ENCODE peak calls at places on chromosomes 7 and 10, in five cellular contexts. One of them, this sample, is unnamed.

GRCh38 chr7:120089968-120090367 is 183.0 kb upstream of the KCND2 start:
- DNase-seq in fibroblast of pulmonary artery: peak
- DNase-seq in glutamatergic neuron: no peak
- DNase-seq in AG09309: no peak
- DNase-seq in fibroblast of villous mesenchyme: peak
- DNase-seq in this sample: no peak

GRCh38 chr7:99326408-99326782 is 697 bp downstream of the ARPC1A start:
- DNase-seq in AG09309: no peak
- DNase-seq in glutamatergic neuron: no peak
- DNase-seq in fibroblast of pulmonary artery: no peak
- DNase-seq in fibroblast of villous mesenchyme: peak
- DNase-seq in this sample: no peak

GRCh38 chr7:139811106-139811505 is 18.0 kb upstream of the TBXAS1 start:
- DNase-seq in AG09309: no peak
- DNase-seq in glutamatergic neuron: no peak
- DNase-seq in fibroblast of villous mesenchyme: no peak
- DNase-seq in fibroblast of pulmonary artery: no peak
- DNase-seq in this sample: no peak

GRCh38 chr7:1997537-1998076 is 235.1 kb downstream of the MAD1L1 start:
- DNase-seq in fibroblast of pulmonary artery: no peak
- DNase-seq in fibroblast of villous mesenchyme: no peak
- DNase-seq in AG09309: no peak
- DNase-seq in glutamatergic neuron: no peak
- DNase-seq in this sample: no peak

GRCh38 chr10:34446046-34446445 is 369.1 kb downstream of the PARD3 start:
- DNase-seq in glutamatergic neuron: no peak
- DNase-seq in fibroblast of villous mesenchyme: no peak
- DNase-seq in fibroblast of pulmonary artery: peak
- DNase-seq in AG09309: no peak
- DNase-seq in this sample: no peak

GRCh38 chr10:3763035-3763456 is 22.0 kb downstream of the KLF6 start:
- DNase-seq in glutamatergic neuron: no peak
- DNase-seq in fibroblast of pulmonary artery: no peak
- DNase-seq in fibroblast of villous mesenchyme: no peak
- DNase-seq in AG09309: no peak
- DNase-seq in this sample: no peak

GRCh38 chr10:124842721-124843120 is 41.1 kb downstream of the ABRAXAS2 start:
- DNase-seq in AG09309: no peak
- DNase-seq in fibroblast of villous mesenchyme: peak
- DNase-seq in glutamatergic neuron: no peak
- DNase-seq in fibroblast of pulmonary artery: no peak
- DNase-seq in this sample: no peak

GRCh38 chr7:13286916-13287315 is 599.5 kb downstream of the ARL4A start:
- DNase-seq in fibroblast of villous mesenchyme: no peak
- DNase-seq in glutamatergic neuron: no peak
- DNase-seq in AG09309: no peak
- DNase-seq in fibroblast of pulmonary artery: no peak
- DNase-seq in this sample: no peak

GRCh38 chr7:71604818-71605414 is 473.0 kb downstream of the GALNT17 start:
- DNase-seq in fibroblast of pulmonary artery: no peak
- DNase-seq in glutamatergic neuron: no peak
- DNase-seq in AG09309: no peak
- DNase-seq in fibroblast of villous mesenchyme: no peak
- DNase-seq in this sample: no peak

GRCh38 chr7:11458736-11459483 is 373.1 kb downstream of the THSD7A start:
- DNase-seq in AG09309: peak
- DNase-seq in fibroblast of pulmonary artery: peak
- DNase-seq in glutamatergic neuron: no peak
- DNase-seq in fibroblast of villous mesenchyme: peak
- DNase-seq in this sample: peak

GRCh38 chr7:43646603-43647313 is 63.9 kb downstream of the STK17A start:
- DNase-seq in glutamatergic neuron: no peak
- DNase-seq in fibroblast of pulmonary artery: peak
- DNase-seq in fibroblast of villous mesenchyme: peak
- DNase-seq in AG09309: no peak
- DNase-seq in this sample: no peak

GRCh38 chr7:1700086-1700485 is 30.0 kb downstream of the ELFN1 start:
- DNase-seq in fibroblast of pulmonary artery: no peak
- DNase-seq in AG09309: no peak
- DNase-seq in fibroblast of villous mesenchyme: no peak
- DNase-seq in glutamatergic neuron: no peak
- DNase-seq in this sample: no peak

GRCh38 chr10:94084344-94084743 is 90.6 kb downstream of the PLCE1 start:
- DNase-seq in fibroblast of villous mesenchyme: no peak
- DNase-seq in fibroblast of pulmonary artery: no peak
- DNase-seq in glutamatergic neuron: no peak
- DNase-seq in AG09309: no peak
- DNase-seq in this sample: no peak

GRCh38 chr7:76047811-76048667 is at the start of the genes MDH2 and STYXL1:
- DNase-seq in glutamatergic neuron: peak
- DNase-seq in fibroblast of villous mesenchyme: peak
- DNase-seq in AG09309: peak
- DNase-seq in fibroblast of pulmonary artery: peak
- DNase-seq in this sample: peak

GRCh38 chr7:142632291-142633134 is 116.8 kb upstream of the PRSS1 start:
- DNase-seq in glutamatergic neuron: peak
- DNase-seq in fibroblast of villous mesenchyme: peak
- DNase-seq in AG09309: no peak
- DNase-seq in fibroblast of pulmonary artery: peak
- DNase-seq in this sample: peak

GRCh38 chr7:85229544-85229943 is 42.7 kb upstream of the SEMA3D start:
- DNase-seq in glutamatergic neuron: no peak
- DNase-seq in AG09309: no peak
- DNase-seq in fibroblast of pulmonary artery: no peak
- DNase-seq in fibroblast of villous mesenchyme: no peak
- DNase-seq in this sample: no peak

GRCh38 chr10:89367529-89367928 is 10.3 kb upstream of the IFIT1B start:
- DNase-seq in fibroblast of villous mesenchyme: no peak
- DNase-seq in fibroblast of pulmonary artery: no peak
- DNase-seq in glutamatergic neuron: no peak
- DNase-seq in AG09309: no peak
- DNase-seq in this sample: no peak

GRCh38 chr10:103986360-103986759 is 19.4 kb downstream of the SLK start:
- DNase-seq in fibroblast of pulmonary artery: no peak
- DNase-seq in AG09309: no peak
- DNase-seq in glutamatergic neuron: no peak
- DNase-seq in fibroblast of villous mesenchyme: no peak
- DNase-seq in this sample: no peak

GRCh38 chr10:13390604-13391522 is 42.8 kb upstream of the SEPHS1 start:
- DNase-seq in fibroblast of villous mesenchyme: no peak
- DNase-seq in glutamatergic neuron: no peak
- DNase-seq in fibroblast of pulmonary artery: peak
- DNase-seq in AG09309: no peak
- DNase-seq in this sample: no peak

GRCh38 chr7:95330194-95331003 is 6.1 kb upstream of the PON1 start:
- DNase-seq in AG09309: no peak
- DNase-seq in fibroblast of pulmonary artery: peak
- DNase-seq in glutamatergic neuron: no peak
- DNase-seq in fibroblast of villous mesenchyme: peak
- DNase-seq in this sample: no peak

GRCh38 chr7:45687721-45688120 is 113.6 kb downstream of the ADCY1 start:
- DNase-seq in fibroblast of villous mesenchyme: no peak
- DNase-seq in AG09309: no peak
- DNase-seq in glutamatergic neuron: no peak
- DNase-seq in fibroblast of pulmonary artery: no peak
- DNase-seq in this sample: no peak

GRCh38 chr7:44150466-44150832 is 9.3 kb upstream of the MYL7 start:
- DNase-seq in AG09309: no peak
- DNase-seq in fibroblast of villous mesenchyme: no peak
- DNase-seq in glutamatergic neuron: no peak
- DNase-seq in fibroblast of pulmonary artery: no peak
- DNase-seq in this sample: no peak

GRCh38 chr7:51255536-51256243 is 60.9 kb downstream of the COBL start:
- DNase-seq in fibroblast of pulmonary artery: no peak
- DNase-seq in glutamatergic neuron: no peak
- DNase-seq in AG09309: no peak
- DNase-seq in fibroblast of villous mesenchyme: no peak
- DNase-seq in this sample: no peak

GRCh38 chr10:72242675-72243074 is 26.6 kb upstream of the ASCC1 start:
- DNase-seq in glutamatergic neuron: no peak
- DNase-seq in AG09309: no peak
- DNase-seq in fibroblast of villous mesenchyme: peak
- DNase-seq in fibroblast of pulmonary artery: peak
- DNase-seq in this sample: no peak

GRCh38 chr10:65719790-65720189 is 1206.0 kb upstream of the LRRTM3 start:
- DNase-seq in fibroblast of villous mesenchyme: peak
- DNase-seq in glutamatergic neuron: no peak
- DNase-seq in AG09309: no peak
- DNase-seq in fibroblast of pulmonary artery: no peak
- DNase-seq in this sample: no peak

GRCh38 chr10:62924344-62924748 is 108.2 kb upstream of the EGR2 start:
- DNase-seq in AG09309: no peak
- DNase-seq in fibroblast of villous mesenchyme: no peak
- DNase-seq in glutamatergic neuron: no peak
- DNase-seq in fibroblast of pulmonary artery: no peak
- DNase-seq in this sample: no peak

GRCh38 chr10:64573625-64574325 is 1052.6 kb downstream of the REEP3 start:
- DNase-seq in glutamatergic neuron: no peak
- DNase-seq in fibroblast of pulmonary artery: no peak
- DNase-seq in fibroblast of villous mesenchyme: no peak
- DNase-seq in AG09309: no peak
- DNase-seq in this sample: no peak

DNA sequence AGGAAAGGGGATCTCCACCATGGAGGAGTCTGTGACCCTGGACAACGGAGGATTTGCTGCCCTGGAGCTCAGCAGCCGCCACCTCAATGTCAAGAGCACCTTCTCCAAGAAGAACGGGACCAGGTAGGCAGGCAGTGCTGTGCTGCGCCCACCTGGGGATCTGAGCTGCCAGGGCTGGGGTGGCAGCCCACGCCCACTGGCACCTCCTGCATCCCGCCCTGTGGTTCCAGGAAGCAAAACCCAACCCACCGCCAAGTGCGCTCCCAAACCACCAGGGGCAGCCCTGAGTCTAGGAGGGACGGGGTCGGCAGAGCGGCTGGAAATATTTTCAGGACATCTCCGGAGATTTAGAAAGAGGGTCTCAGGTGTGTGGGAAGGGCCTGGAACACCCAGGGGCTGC is 440.3 kb upstream of the FOXK1 start:
- DNase-seq in fibroblast of villous mesenchyme: no peak
- DNase-seq in glutamatergic neuron: no peak
- DNase-seq in AG09309: no peak
- DNase-seq in fibroblast of pulmonary artery: no peak
- DNase-seq in this sample: no peak
- TF ChIP-seq CTCF in fibroblast of villous mesenchyme: no peak
- TF ChIP-seq CTCF in glutamatergic neuron: peak
- TF ChIP-seq CTCF in AG09309: no peak
- TF ChIP-seq CTCF in fibroblast of pulmonary artery: no peak
- TF ChIP-seq CTCF in this sample: no peak

GRCh38 chr7:38318803-38319416 is 45.5 kb upstream of the TARP start:
- DNase-seq in AG09309: peak
- DNase-seq in glutamatergic neuron: peak
- DNase-seq in fibroblast of pulmonary artery: peak
- DNase-seq in fibroblast of villous mesenchyme: peak
- DNase-seq in this sample: peak
- TF ChIP-seq CTCF in AG09309: peak
- TF ChIP-seq CTCF in glutamatergic neuron: peak
- TF ChIP-seq CTCF in fibroblast of pulmonary artery: peak
- TF ChIP-seq CTCF in fibroblast of villous mesenchyme: peak
- TF ChIP-seq CTCF in this sample: peak

GRCh38 chr10:69407621-69408301 is 9.0 kb downstream of the TACR2 start:
- DNase-seq in fibroblast of villous mesenchyme: no peak
- DNase-seq in glutamatergic neuron: no peak
- DNase-seq in AG09309: no peak
- DNase-seq in fibroblast of pulmonary artery: no peak
- DNase-seq in this sample: no peak
- TF ChIP-seq CTCF in fibroblast of villous mesenchyme: peak
- TF ChIP-seq CTCF in glutamatergic neuron: no peak
- TF ChIP-seq CTCF in AG09309: peak
- TF ChIP-seq CTCF in fibroblast of pulmonary artery: peak
- TF ChIP-seq CTCF in this sample: peak

GRCh38 chr7:7517661-7518236 is 17.9 kb downstream of the COL28A1 start:
- DNase-seq in fibroblast of pulmonary artery: no peak
- DNase-seq in AG09309: no peak
- DNase-seq in fibroblast of villous mesenchyme: peak
- DNase-seq in glutamatergic neuron: no peak
- DNase-seq in this sample: no peak

GRCh38 chr7:7519528-7519927 is 16.1 kb downstream of the COL28A1 start:
- DNase-seq in fibroblast of villous mesenchyme: no peak
- DNase-seq in glutamatergic neuron: no peak
- DNase-seq in fibroblast of pulmonary artery: no peak
- DNase-seq in AG09309: no peak
- DNase-seq in this sample: no peak

GRCh38 chr7:7524121-7524520 is 11.6 kb downstream of the COL28A1 start:
- DNase-seq in fibroblast of pulmonary artery: no peak
- DNase-seq in fibroblast of villous mesenchyme: no peak
- DNase-seq in glutamatergic neuron: no peak
- DNase-seq in AG09309: peak
- DNase-seq in this sample: no peak

GRCh38 chr7:7522421-7522820 is 13.3 kb downstream of the COL28A1 start:
- DNase-seq in fibroblast of villous mesenchyme: no peak
- DNase-seq in AG09309: peak
- DNase-seq in glutamatergic neuron: no peak
- DNase-seq in fibroblast of pulmonary artery: no peak
- DNase-seq in this sample: no peak

DNA sequence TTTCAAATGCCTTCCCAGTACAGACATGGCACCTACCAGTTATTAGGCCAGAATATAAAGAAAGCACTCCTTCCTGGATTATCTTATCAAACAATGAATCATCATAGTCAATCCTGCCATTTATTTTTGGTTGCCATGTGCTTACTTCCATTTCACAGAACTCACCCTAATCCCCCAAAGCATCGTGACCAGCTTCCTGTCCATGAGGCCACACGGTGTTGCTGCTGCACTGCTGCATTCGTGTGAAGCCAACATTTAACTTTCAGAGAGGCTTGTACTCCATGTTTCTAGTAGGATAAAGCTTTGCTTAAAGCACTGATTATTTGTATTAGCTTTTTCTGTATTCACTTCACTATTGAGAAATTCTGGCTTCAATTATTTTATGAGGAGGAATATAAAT is 14.4 kb downstream of the COL28A1 start:
- DNase-seq in glutamatergic neuron: no peak
- DNase-seq in AG09309: no peak
- DNase-seq in fibroblast of pulmonary artery: no peak
- DNase-seq in fibroblast of villous mesenchyme: no peak
- DNase-seq in this sample: no peak
- TF ChIP-seq CTCF in glutamatergic neuron: no peak
- TF ChIP-seq CTCF in AG09309: no peak
- TF ChIP-seq CTCF in fibroblast of pulmonary artery: no peak
- TF ChIP-seq CTCF in fibroblast of villous mesenchyme: no peak
- TF ChIP-seq CTCF in this sample: no peak

GRCh38 chr7:15288746-15289145 is 273.1 kb downstream of the AGMO start:
- DNase-seq in fibroblast of pulmonary artery: peak
- DNase-seq in glutamatergic neuron: no peak
- DNase-seq in fibroblast of villous mesenchyme: no peak
- DNase-seq in AG09309: no peak
- DNase-seq in this sample: no peak

DNA sequence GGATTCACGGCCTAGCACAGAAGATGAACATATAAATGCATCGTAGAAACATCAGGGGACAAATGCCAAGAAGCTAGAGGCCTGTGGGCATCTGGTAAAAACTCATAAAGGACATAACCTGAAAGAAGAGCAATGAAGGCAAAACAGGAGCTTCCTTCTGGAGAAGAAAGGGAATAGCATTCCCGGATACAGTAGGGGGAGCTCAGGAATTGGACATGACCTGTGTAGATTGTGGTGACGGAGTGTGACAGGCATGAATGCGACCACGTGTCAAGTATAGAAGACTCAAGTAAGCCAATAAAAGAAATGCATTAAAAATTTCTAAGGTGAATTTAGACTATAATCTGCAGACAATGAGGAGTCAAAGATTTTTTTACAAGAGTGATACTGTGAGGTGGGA is 270.1 kb downstream of the AGMO start:
- DNase-seq in glutamatergic neuron: no peak
- DNase-seq in fibroblast of villous mesenchyme: no peak
- DNase-seq in fibroblast of pulmonary artery: no peak
- DNase-seq in AG09309: no peak
- DNase-seq in this sample: no peak
- TF ChIP-seq CTCF in glutamatergic neuron: no peak
- TF ChIP-seq CTCF in fibroblast of villous mesenchyme: no peak
- TF ChIP-seq CTCF in fibroblast of pulmonary artery: no peak
- TF ChIP-seq CTCF in AG09309: no peak
- TF ChIP-seq CTCF in this sample: no peak